ENCODE peak calls at places on chromosomes 11 and 22, in nine cellular contexts. X is stimulated activated CD4-positive, alpha-beta T cell treated with anti-CD3 and anti-CD28 coated beads, Interleukin-4, amount 100 ng/mL, for 48 hours; S is activated CD4-positive, alpha-beta memory T cell treated with anti-CD3 and anti-CD28 coated beads, Interleukin-2, amount 10 ng/mL, durations not matched to agents 7 days and 5 days; Z is ELR; N is fibroblast of lung; I is stimulated activated CD8-positive, alpha-beta memory T cell treated with anti-CD3 and anti-CD28 coated beads, Interleukin-2, amount 100 ng/mL, for 48 hours; W is uterus; D is Right ventricle myocardium superior; P is RPMI7951. J is an unnamed sample.
A peak's percentile ranks its signal among the peaks of the same experiment; 100 is the strongest.

GRCh38 chr11:12600829-12601228 is 73.4 kb upstream of the TEAD1 start:
- DNase-seq in X (no peak), S (no peak), Z (no peak), N (no peak), I (no peak), W (no peak), D (no peak), P (no peak), J (no peak)

GRCh38 chr11:7511405-7511804 is 2.4 kb upstream of the PPFIBP2 start:
- DNase-seq in X (no peak), S (no peak), Z (no peak), N (no peak), I (no peak), W (no peak), D (peak; percentile 68), P (no peak), J (no peak)

GRCh38 chr11:45262900-45263299 is 23.2 kb downstream of the SYT13 start:
- DNase-seq in X (no peak), S (no peak), Z (no peak), N (no peak), I (no peak), W (no peak), D (no peak), P (peak; percentile 24), J (no peak)

GRCh38 chr11:2442554-2442953 is 1.8 kb downstream of the TRPM5 start:
- DNase-seq in X (no peak), S (no peak), Z (no peak), N (no peak), I (no peak), W (no peak), D (no peak), P (no peak), J (no peak)

GRCh38 chr22:25120093-25120561 is 79.5 kb upstream of the CRYBB3 start:
- DNase-seq in X (no peak), S (no peak), Z (no peak), N (no peak), I (no peak), W (no peak), D (no peak), P (peak; percentile 16), J (no peak)

GRCh38 chr11:123298488-123299447 is 103.7 kb upstream of the CLMP start:
- DNase-seq in X (no peak), S (no peak), Z (no peak), N (no peak), I (no peak), W (no peak), D (peak; percentile 43), P (no peak), J (no peak)

GRCh38 chr22:47043835-47044721 is 281.6 kb downstream of the TBC1D22A start:
- DNase-seq in X (no peak), S (no peak), Z (peak; percentile 30), N (peak; percentile 71), I (no peak), W (no peak), D (peak; percentile 30), P (peak; percentile 39), J (no peak)

GRCh38 chr11:126132319-126132718 is 69.7 kb upstream of the CDON start:
- DNase-seq in X (no peak), S (no peak), Z (no peak), N (peak; percentile 87), I (no peak), W (peak; percentile 77), D (peak; percentile 63), P (peak; percentile 47), J (no peak)

GRCh38 chr11:111388842-111389241 is 9.8 kb upstream of the POU2AF1 start:
- DNase-seq in X (no peak), S (no peak), Z (no peak), N (no peak), I (no peak), W (no peak), D (no peak), P (no peak), J (no peak)

GRCh38 chr22:35380013-35380412 is 883 bp upstream of the HMOX1 start:
- DNase-seq in X (no peak), S (no peak), Z (peak; percentile 64), N (no peak), I (no peak), W (no peak), D (no peak), P (peak; percentile 16), J (no peak)

GRCh38 chr11:128291835-128292234 is 295.5 kb downstream of the ETS1 start:
- DNase-seq in X (peak; percentile 44), S (peak; percentile 52), Z (no peak), N (no peak), I (no peak), W (no peak), D (no peak), P (no peak), J (peak; percentile 42)

GRCh38 chr11:93526691-93527583 is 16.3 kb downstream of the SMCO4 start:
- DNase-seq in X (no peak), S (no peak), Z (no peak), N (no peak), I (no peak), W (no peak), D (no peak), P (no peak), J (no peak)

GRCh38 chr11:19455731-19456130 is 215.0 kb upstream of the E2F8 start:
- DNase-seq in X (no peak), S (no peak), Z (no peak), N (no peak), I (no peak), W (no peak), D (peak; percentile 77), P (no peak), J (no peak)

GRCh38 chr11:117144477-117145392 is 648 bp downstream of the PAFAH1B2 start:
- DNase-seq in X (no peak), S (peak; percentile 39), Z (peak; percentile 86), N (peak; percentile 81), I (peak; percentile 40), W (peak; percentile 59), D (peak; percentile 77), P (peak; percentile 74), J (peak; percentile 17)

GRCh38 chr11:99316761-99317475 is 296.2 kb downstream of the CNTN5 start:
- DNase-seq in X (no peak), S (no peak), Z (no peak), N (peak; percentile 36), I (no peak), W (no peak), D (peak; percentile 66), P (peak; percentile 39), J (no peak)

GRCh38 chr11:61126266-61126665 is 24.0 kb downstream of the CD5 start:
- DNase-seq in X (no peak), S (no peak), Z (no peak), N (no peak), I (no peak), W (peak; percentile 55), D (peak; percentile 62), P (no peak), J (no peak)

J was measured in activated T-helper 1 cell treated with anti-CD3 and anti-CD28 coated beads, Interleukin-12 subunit alpha, Interleukin-12 subunit beta, Interleukin-2, Interleukin-4 antibody, amounts not matched to agents 30 ng/mL and 10 ng/mL and 1 ng/mL, durations not matched to agents 14 hours and 24 hours and 36 hours.